ENCODE peak calls at places on chromosomes 13 and 19, in nine cellular contexts. R, O, H, P, X, K, M, U and L are unnamed samples.

GRCh38 chr19:28990522-28990921 is 222.4 kb downstream of the UQCRFS1 start:
- DNase-seq in R (no peak), O (no peak), H (no peak), P (no peak), X (peak; percentile 39), K (no peak), M (no peak), U (no peak), L (no peak)

GRCh38 chr19:39384839-39385568 is 5.9 kb downstream of the PAF1 start:
- DNase-seq in R (no peak), O (no peak), H (no peak), P (no peak), X (no peak), K (no peak), M (no peak), U (no peak), L (no peak)

GRCh38 chr19:46727036-46727501 is 10.2 kb upstream of the PRKD2 start:
- DNase-seq in R (no peak), O (no peak), H (no peak), P (peak; percentile 77), X (no peak), K (no peak), M (no peak), U (no peak), L (no peak)

GRCh38 chr13:44368062-44368591 is 5.5 kb upstream of the SERP2 start:
- DNase-seq in R (no peak), O (no peak), H (peak; percentile 20), P (no peak), X (no peak), K (no peak), M (no peak), U (no peak), L (no peak)

GRCh38 chr19:44847144-44848035 is 1.3 kb downstream of the NECTIN2 start:
- DNase-seq in R (peak; percentile 8), O (no peak), H (no peak), P (peak; percentile 93), X (peak; percentile 90), K (no peak), M (peak; percentile 43), U (peak; percentile 92), L (no peak)

GRCh38 chr13:63840551-63841421 is 2425.1 kb upstream of the PCDH20 start:
- DNase-seq in R (no peak), O (no peak), H (no peak), P (peak; percentile 61), X (peak; percentile 64), K (no peak), M (no peak), U (no peak), L (no peak)

GRCh38 chr19:47107201-47107952 is 6.2 kb downstream of the ZC3H4 start:
- DNase-seq in R (no peak), O (peak; percentile 41), H (no peak), P (no peak), X (no peak), K (peak; percentile 68), M (no peak), U (peak; percentile 32), L (no peak)

GRCh38 chr13:109610517-109610916 is 175.9 kb downstream of the IRS2 start:
- DNase-seq in R (peak; percentile 3), O (peak; percentile 18), H (no peak), P (no peak), X (no peak), K (peak; percentile 57), M (no peak), U (peak; percentile 48), L (peak; percentile 5)

GRCh38 chr19:33462112-33462726 is 59.4 kb downstream of the PEPD start:
- DNase-seq in R (no peak), O (no peak), H (no peak), P (peak; percentile 59), X (peak; percentile 66), K (no peak), M (no peak), U (no peak), L (no peak)

GRCh38 chr13:111954681-111955411 is 112.1 kb upstream of the SOX1 start:
- DNase-seq in R (peak; percentile 36), O (no peak), H (no peak), P (no peak), X (no peak), K (peak; percentile 23), M (no peak), U (peak; percentile 17), L (no peak)

GRCh38 chr13:99565478-99566124 is 64.3 kb downstream of the TM9SF2 start:
- DNase-seq in R (no peak), O (no peak), H (no peak), P (no peak), X (no peak), K (no peak), M (no peak), U (no peak), L (no peak)

DNA sequence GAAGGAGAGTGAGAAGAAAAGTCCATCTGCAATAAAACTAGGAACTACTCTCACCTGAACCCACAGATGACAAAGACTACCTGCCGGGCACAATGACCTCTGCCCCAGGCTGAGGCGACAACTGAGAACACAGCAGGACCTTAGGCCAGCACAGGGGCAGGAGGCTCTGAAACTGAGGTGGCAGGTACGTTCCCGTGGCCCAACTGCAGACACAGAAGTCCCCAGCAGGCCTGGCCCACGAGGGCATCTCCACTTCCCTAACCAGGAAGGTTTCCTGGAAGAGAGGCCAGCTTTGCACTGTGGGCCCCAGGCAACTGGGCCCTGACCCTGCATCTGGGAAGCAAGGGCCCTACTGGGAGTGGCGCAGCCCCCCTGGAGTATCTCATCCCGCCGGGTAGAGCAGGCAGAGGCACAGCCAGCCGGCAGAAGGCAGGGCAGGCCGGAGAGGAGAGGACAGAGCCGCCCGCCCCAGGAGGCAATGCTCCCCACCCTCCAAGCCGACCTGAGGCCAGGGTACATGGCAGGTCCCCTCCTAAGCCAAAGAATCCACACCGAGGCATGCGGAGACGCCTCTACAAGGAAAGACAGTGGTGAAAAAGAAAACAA is 32.7 kb downstream of the STK24 start:
- DNase-seq in R (no peak), O (no peak), H (no peak), P (no peak), X (no peak), K (no peak), M (no peak), U (no peak), L (no peak)
- H3K27ac ChIP-seq in R (no peak overlapping the region), O (no peak overlapping the region), H (no peak overlapping the region), P (peak overlapping the region; percentile 82), X (no peak overlapping the region), K (no peak overlapping the region), M (no peak overlapping the region), U (no peak overlapping the region), L (no peak overlapping the region)

GRCh38 chr19:1089891-1090290 is 5.3 kb downstream of the POLR2E start:
- DNase-seq in R (no peak), O (no peak), H (no peak), P (no peak), X (no peak), K (peak; percentile 79), M (no peak), U (no peak), L (no peak)
- H3K27ac ChIP-seq in R (no peak overlapping the region), O (no peak overlapping the region), H (no peak overlapping the region), P (no peak overlapping the region), X (no peak overlapping the region), K (no peak overlapping the region), M (no peak overlapping the region), U (no peak overlapping the region), L (no peak overlapping the region)

GRCh38 chr19:30070198-30070969 is 128.3 kb downstream of the URI1 start:
- DNase-seq in R (no peak), O (no peak), H (no peak), P (peak; percentile 63), X (peak; percentile 63), K (no peak), M (peak; percentile 72), U (peak; percentile 4), L (no peak)
- H3K27ac ChIP-seq in R (no peak overlapping the region), O (no peak overlapping the region), H (no peak overlapping the region), P (no peak overlapping the region), X (no peak overlapping the region), K (no peak overlapping the region), M (peak overlapping the region; percentile 97), U (no peak overlapping the region), L (no peak overlapping the region)

DNA sequence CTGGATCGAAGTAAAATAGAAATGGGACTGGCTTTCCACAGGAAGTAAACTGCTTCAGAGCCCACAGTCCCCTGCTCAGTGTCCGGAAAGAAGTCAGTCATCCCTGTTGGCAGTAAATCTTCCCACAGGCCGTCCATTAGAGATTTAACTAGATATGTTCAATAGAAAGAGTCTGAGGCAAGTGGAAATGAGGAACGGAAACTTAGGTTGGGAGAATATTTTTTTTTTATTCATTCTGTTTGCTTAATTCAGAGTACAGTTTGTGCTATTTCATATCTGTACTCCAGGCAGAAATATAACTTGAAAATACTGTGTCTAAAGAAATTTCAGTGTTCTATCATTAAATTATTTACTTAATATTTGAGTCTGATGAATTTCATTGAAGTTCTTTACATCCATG is 22.7 kb downstream of the SLC25A15 start:
- DNase-seq in R (no peak), O (no peak), H (no peak), P (no peak), X (no peak), K (no peak), M (no peak), U (no peak), L (no peak)
- H3K27ac ChIP-seq in R (no peak overlapping the region), O (no peak overlapping the region), H (no peak overlapping the region), P (no peak overlapping the region), X (no peak overlapping the region), K (no peak overlapping the region), M (no peak overlapping the region), U (no peak overlapping the region), L (no peak overlapping the region)

GRCh38 chr13:30418075-30418715 is 4.1 kb upstream of the UBE2L5 start:
- DNase-seq in R (no peak), O (no peak), H (no peak), P (no peak), X (no peak), K (no peak), M (no peak), U (no peak), L (no peak)
- H3K27ac ChIP-seq in R (no peak overlapping the region), O (no peak overlapping the region), H (no peak overlapping the region), P (no peak overlapping the region), X (no peak overlapping the region), K (no peak overlapping the region), M (no peak overlapping the region), U (no peak overlapping the region), L (no peak overlapping the region)

DNA sequence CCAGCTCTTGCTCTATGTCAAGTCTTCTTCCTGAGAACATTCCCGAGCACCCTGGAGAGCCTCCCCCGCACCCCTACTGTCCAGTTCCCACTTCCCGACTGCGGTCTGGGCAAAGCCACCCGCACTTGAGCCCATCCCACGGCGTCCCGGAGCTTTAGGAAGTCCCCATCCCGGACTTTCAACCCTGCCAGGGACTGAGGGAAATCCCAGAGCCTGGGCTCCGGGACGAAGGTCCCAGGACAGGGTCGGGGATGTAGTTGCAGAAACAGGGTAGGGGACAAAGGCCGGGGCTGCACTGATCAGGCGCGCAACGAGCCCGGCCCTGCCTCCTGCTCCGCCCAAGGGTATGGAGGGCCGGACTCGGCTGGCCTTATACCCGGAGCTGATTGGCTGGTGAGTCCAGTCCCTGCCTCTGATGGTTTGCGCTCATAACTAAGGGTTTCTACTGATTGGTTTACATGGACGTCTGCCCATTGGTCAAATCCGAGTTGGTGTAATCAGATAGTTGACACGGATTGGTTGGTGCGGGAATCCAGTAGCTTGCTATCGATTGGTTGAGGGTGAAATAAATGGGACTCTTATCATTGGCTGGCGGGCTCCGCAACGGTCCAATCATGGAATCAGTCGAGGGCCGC is 824 bp upstream of the MPND start:
- DNase-seq in R (peak; percentile 100), O (peak; percentile 79), H (peak; percentile 100), P (peak; percentile 98), X (peak; percentile 96), K (peak; percentile 90), M (peak; percentile 100), U (peak; percentile 96), L (peak; percentile 99)
- H3K27ac ChIP-seq in R (peak overlapping the region; percentile 86), O (peak overlapping the region; percentile 70), H (peak overlapping the region; percentile 83), P (peak overlapping the region; percentile 99), X (peak overlapping the region; percentile 54), K (peak overlapping the region; percentile 81), M (peak overlapping the region; percentile 98), U (peak overlapping the region; percentile 96), L (no peak overlapping the region)